ENCODE peak calls at places on chromosomes 2 and 18, in four cellular contexts. X is Caco-2, J is fibroblast of lung, Y is choroid plexus epithelial cell. A is an unnamed sample.

GRCh38 chr2:127174977-127175376 is 45.1 kb downstream of the CYP27C1 start:
- DNase-seq in X (no peak), J (no peak), Y (peak; percentile 28), A (no peak)

GRCh38 chr18:77087391-77088141 is 45.0 kb downstream of the MBP start:
- DNase-seq in J (peak; percentile 51), Y (peak; percentile 76), X (no peak), A (no peak)

GRCh38 chr2:235669269-235669831 is 175.5 kb downstream of the AGAP1 start:
- DNase-seq in Y (peak; percentile 79), J (peak; percentile 77), X (peak; percentile 76), A (no peak)

GRCh38 chr2:17084882-17085281 is 419.2 kb upstream of the CYRIA start:
- DNase-seq in X (no peak), Y (peak; percentile 13), J (peak; percentile 82), A (peak; percentile 19)

GRCh38 chr2:145687445-145688104 is 1167.7 kb upstream of the ZEB2 start:
- DNase-seq in X (no peak), Y (peak; percentile 39), J (peak; percentile 74), A (no peak)

GRCh38 chr18:53639696-53640095 is 584.8 kb downstream of the MBD2 start:
- DNase-seq in J (no peak), X (no peak), Y (no peak), A (no peak)

GRCh38 chr2:178804791-178805190 is 2.4 kb downstream of the TTN start:
- DNase-seq in J (peak; percentile 12), Y (peak; percentile 66), X (no peak), A (no peak)

GRCh38 chr2:67919490-67919889 is 143.3 kb downstream of the C1D start:
- DNase-seq in X (no peak), J (no peak), Y (no peak), A (no peak)

GRCh38 chr2:41791523-41791922 is 256.3 kb upstream of the PKDCC start:
- DNase-seq in J (peak; percentile 20), Y (peak; percentile 52), X (no peak), A (no peak)

GRCh38 chr2:237073552-237073951 is 12.1 kb upstream of the COPS8 start:
- DNase-seq in Y (peak; percentile 84), J (peak; percentile 91), X (no peak), A (peak; percentile 55)

GRCh38 chr2:85729825-85730510 is 23.8 kb upstream of the ATOH8 start:
- DNase-seq in J (no peak), X (no peak), Y (no peak), A (no peak)

GRCh38 chr2:43041167-43041566 is 185.2 kb downstream of the ZFP36L2 start:
- DNase-seq in X (peak; percentile 68), J (peak; percentile 53), Y (no peak), A (no peak)

GRCh38 chr2:232321156-232321816 is 57.3 kb upstream of the ALPP start:
- DNase-seq in J (no peak), Y (no peak), X (no peak), A (no peak)

GRCh38 chr2:21037671-21038108 is 6.2 kb downstream of the APOB start:
- DNase-seq in X (no peak), J (no peak), Y (no peak), A (no peak)

GRCh38 chr2:237045449-237045848 is 40.2 kb upstream of the COPS8 start:
- DNase-seq in X (no peak), Y (no peak), J (peak; percentile 29), A (no peak)

GRCh38 chr18:2173464-2173863 is 397.8 kb downstream of the METTL4 start:
- DNase-seq in X (no peak), Y (peak; percentile 99), J (peak; percentile 92), A (peak; percentile 4)

GRCh38 chr2:136386046-136386445 is 268.1 kb upstream of the CXCR4 start:
- DNase-seq in J (peak; percentile 25), Y (no peak), X (no peak), A (no peak)

GRCh38 chr18:70363861-70364260 is 75.0 kb downstream of the SOCS6 start:
- DNase-seq in Y (peak; percentile 33), J (peak; percentile 64), X (no peak), A (no peak)

GRCh38 chr2:170123593-170123992 is 54.4 kb upstream of the MYO3B start:
- DNase-seq in X (no peak), Y (peak; percentile 40), J (peak; percentile 53), A (no peak)

GRCh38 chr2:18214936-18215335 is 336.5 kb downstream of the KCNS3 start:
- DNase-seq in J (peak; percentile 66), Y (no peak), X (no peak), A (no peak)

GRCh38 chr2:21229302-21229701 is 105.5 kb downstream of the TDRD15 start:
- DNase-seq in J (no peak), X (no peak), Y (no peak), A (no peak)

GRCh38 chr2:29783696-29784095 is 137.7 kb downstream of the ALK start:
- DNase-seq in Y (no peak), J (no peak), X (no peak), A (no peak)

GRCh38 chr2:230737791-230738226 is 25.2 kb downstream of the CAB39 start:
- DNase-seq in J (no peak), X (no peak), Y (no peak), A (no peak)

GRCh38 chr2:212227755-212228154 is 310.8 kb downstream of the ERBB4 start:
- DNase-seq in J (peak; percentile 79), X (no peak), Y (peak; percentile 96), A (no peak)

GRCh38 chr2:168091986-168092385 is 155.4 kb downstream of the STK39 start:
- DNase-seq in J (no peak), X (no peak), Y (no peak), A (no peak)

GRCh38 chr2:70930371-70931329 is 5.0 kb upstream of the ATP6V1B1 start:
- DNase-seq in X (no peak), Y (no peak), J (no peak), A (no peak)

GRCh38 chr2:27724905-27725693 is 46.4 kb upstream of the MRPL33 start:
- DNase-seq in J (peak; percentile 67), X (peak; percentile 52), Y (peak; percentile 82), A (no peak)

GRCh38 chr2:204012081-204012653 is 75.6 kb downstream of the ICOS start:
- DNase-seq in Y (no peak), J (no peak), X (no peak), A (no peak)

GRCh38 chr18:37564796-37565137 is 831 bp downstream of the CELF4 start:
- DNase-seq in Y (peak; percentile 45), X (no peak), J (peak; percentile 45), A (no peak)

GRCh38 chr2:41206004-41206403 is 754.1 kb upstream of the SLC8A1 start:
- DNase-seq in J (no peak), Y (no peak), X (no peak), A (no peak)

GRCh38 chr18:10213526-10213925 is 240.9 kb upstream of the APCDD1 start:
- DNase-seq in X (no peak), Y (peak; percentile 64), J (no peak), A (no peak)

GRCh38 chr2:162245737-162246136 is 2.5 kb upstream of the FAP start:
- DNase-seq in J (peak; percentile 85), X (no peak), Y (peak; percentile 93), A (peak; percentile 90)

GRCh38 chr2:166419616-166419934 is 43.8 kb upstream of the SCN9A start:
- DNase-seq in J (peak; percentile 44), X (no peak), Y (peak; percentile 81), A (no peak)
- TF ChIP-seq CTCF in J (peak; percentile 59), X (peak; percentile 38), Y (peak; percentile 63), A (peak; percentile 36)

GRCh38 chr18:26546875-26547301 is 1.5 kb downstream of the KCTD1 start:
- DNase-seq in J (peak; percentile 38), X (no peak), Y (no peak), A (no peak)

GRCh38 chr18:26546170-26546874 is 2.0 kb downstream of the KCTD1 start:
- DNase-seq in J (peak; percentile 51), Y (no peak), X (no peak), A (no peak)

GRCh38 chr18:26544459-26544858 is 3.9 kb downstream of the KCTD1 start:
- DNase-seq in X (no peak), J (no peak), Y (no peak), A (no peak)

GRCh38 chr18:26545335-26545734 is 3.0 kb downstream of the KCTD1 start:
- DNase-seq in X (no peak), J (no peak), Y (no peak), A (no peak)

GRCh38 chr18:26545737-26546136 is 2.6 kb downstream of the KCTD1 start:
- DNase-seq in J (no peak), Y (no peak), X (no peak), A (no peak)
- H3K4me3 ChIP-seq in J (peak overlapping the region; percentile 2), Y (no peak overlapping the region), X (no peak overlapping the region), A (peak overlapping the region; percentile 32)

DNA sequence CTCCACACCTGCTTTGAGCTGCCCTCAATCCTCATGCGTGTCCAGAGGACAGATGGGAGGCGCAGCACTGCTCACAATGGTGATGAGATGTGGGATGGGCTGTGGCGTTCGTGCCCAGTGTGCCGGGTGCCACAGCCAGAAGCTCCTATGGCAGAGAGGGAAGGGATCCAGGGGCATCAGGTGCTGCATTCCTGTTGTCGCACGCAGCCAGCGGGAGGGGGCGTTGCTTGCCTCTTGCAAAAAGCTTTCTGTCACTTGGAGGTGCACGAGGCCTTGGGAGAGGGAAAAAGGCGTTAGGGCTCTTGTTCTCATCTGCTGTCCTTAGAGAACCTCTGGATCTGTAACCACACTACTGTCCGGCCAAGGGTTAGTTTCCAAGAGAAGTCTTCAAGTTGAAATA is 29.2 kb upstream of the ALLC start:
- DNase-seq in J (no peak), Y (peak; percentile 24), X (peak; percentile 47), A (no peak)
- TF ChIP-seq CTCF in J (no peak), Y (peak; percentile 24), X (peak; percentile 51), A (no peak)

GRCh38 chr2:241378816-241379215 is 22.7 kb downstream of the FARP2 start:
- DNase-seq in J (peak; percentile 27), X (no peak), Y (no peak), A (no peak)

GRCh38 chr2:241381872-241382271 is 25.8 kb downstream of the FARP2 start:
- DNase-seq in X (no peak), Y (peak; percentile 29), J (no peak), A (no peak)

GRCh38 chr2:241376808-241377207 is 20.7 kb downstream of the FARP2 start:
- DNase-seq in X (no peak), Y (no peak), J (peak; percentile 27), A (no peak)

GRCh38 chr2:241375300-241375699 is 19.2 kb downstream of the FARP2 start:
- DNase-seq in X (no peak), J (no peak), Y (no peak), A (no peak)

DNA sequence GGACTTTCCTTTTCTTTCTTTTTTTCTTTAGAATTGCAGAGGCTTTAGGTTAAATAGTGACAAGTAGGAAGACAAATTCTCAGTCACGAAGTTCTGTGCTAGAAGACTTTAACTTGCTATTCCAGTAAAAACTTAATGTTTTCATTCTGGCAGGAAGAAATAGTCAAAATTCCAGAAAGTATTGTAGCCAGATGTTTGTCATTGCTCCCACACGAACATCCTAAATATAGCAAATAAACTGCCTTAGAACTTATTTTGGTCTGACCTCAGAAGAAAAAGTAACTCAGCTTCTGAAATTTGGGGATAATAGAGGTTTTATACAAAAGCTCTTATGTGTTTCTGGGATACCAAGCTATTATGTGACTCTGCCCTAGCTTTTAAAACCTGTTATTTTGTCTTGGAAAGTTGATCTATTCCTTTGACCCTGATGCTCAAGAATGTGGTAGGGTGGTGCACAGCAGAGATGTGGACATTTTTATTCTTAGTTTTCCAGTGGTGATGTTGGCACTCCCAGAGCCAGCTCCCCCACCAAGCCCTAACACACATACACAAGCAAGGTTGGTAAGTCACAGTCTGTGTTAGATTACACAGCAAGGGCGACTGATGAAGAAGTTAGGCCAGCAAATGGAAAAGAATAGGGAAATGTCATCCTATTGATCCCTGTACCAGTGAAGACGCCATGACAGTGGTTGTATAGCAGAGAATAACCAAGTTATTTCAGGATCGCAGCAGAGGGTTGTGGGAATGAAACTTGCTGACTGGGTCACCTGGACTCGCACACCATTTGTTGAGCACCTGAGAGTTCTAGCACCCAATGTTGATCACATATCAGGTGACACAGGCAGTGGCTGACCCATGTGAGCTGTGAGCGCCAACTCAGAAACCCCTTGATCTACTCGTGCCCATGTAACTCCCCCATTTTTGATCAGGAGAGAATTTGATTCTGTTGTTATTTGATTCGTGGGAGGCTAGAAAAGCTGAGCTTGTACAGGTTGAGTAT is 23.7 kb downstream of the FARP2 start:
- DNase-seq in X (no peak), Y (peak; percentile 51), J (peak; percentile 37), A (peak; percentile 37)
- H3K4me3 ChIP-seq in X (no peak overlapping the region), Y (no peak overlapping the region), J (no peak overlapping the region), A (peak overlapping the region; percentile 2)

A was measured in AG04449.